ENCODE peak calls at places on chromosomes 13 and 19, in nine cellular contexts. M is heart right ventricle; K is left lung; F is cardiac muscle cell; S is brain microvascular endothelial cell; R is lung; O is H9; D is CD4-positive, alpha-beta T cell; B is CD8-positive, alpha-beta T cell. V is an unnamed sample.
A peak's percentile ranks its signal among the peaks of the same experiment; 100 is the strongest.

GRCh38 chr19:44869728-44870470 is 21.2 kb upstream of the TOMM40 start:
- DNase-seq in M (no peak), K (no peak), F (peak; percentile 94), S (peak; percentile 94), R (no peak), O (no peak), D (no peak), B (no peak), V (no peak)

GRCh38 chr19:18366027-18366435 is 19.9 kb upstream of the GDF15 start:
- DNase-seq in M (no peak), K (no peak), F (no peak), S (no peak), R (no peak), O (no peak), D (no peak), B (no peak), V (no peak)

GRCh38 chr13:26022538-26023292 is 29.1 kb downstream of the SHISA2 start:
- DNase-seq in M (peak; percentile 81), K (peak; percentile 86), F (peak; percentile 67), S (peak; percentile 78), R (peak; percentile 85), O (no peak), D (no peak), B (no peak), V (no peak)

GRCh38 chr13:23087884-23088283 is 92.9 kb upstream of the SGCG start:
- DNase-seq in M (no peak), K (no peak), F (peak; percentile 33), S (peak; percentile 4), R (no peak), O (peak; percentile 53), D (no peak), B (no peak), V (no peak)

GRCh38 chr19:44847144-44848035 is 1.3 kb downstream of the NECTIN2 start:
- DNase-seq in M (peak; percentile 74), K (peak; percentile 91), F (peak; percentile 71), S (peak; percentile 60), R (peak; percentile 78), O (peak; percentile 81), D (no peak), B (no peak), V (peak; percentile 65)

GRCh38 chr13:29140277-29140676 is 320.1 kb downstream of the MTUS2 start:
- DNase-seq in M (no peak), K (no peak), F (peak; percentile 36), S (no peak), R (no peak), O (no peak), D (no peak), B (no peak), V (no peak)

GRCh38 chr13:98447881-98448641 is 128.8 kb downstream of the STK24 start:
- DNase-seq in M (peak; percentile 60), K (no peak), F (peak; percentile 12), S (no peak), R (no peak), O (peak; percentile 76), D (no peak), B (no peak), V (no peak)

GRCh38 chr13:48234652-48235099 is 1.7 kb downstream of the ITM2B start:
- DNase-seq in M (no peak), K (no peak), F (no peak), S (no peak), R (no peak), O (no peak), D (no peak), B (no peak), V (no peak)

GRCh38 chr19:679418-680286 is 3.5 kb downstream of the FSTL3 start:
- DNase-seq in M (peak; percentile 77), K (peak; percentile 89), F (peak; percentile 89), S (no peak), R (peak; percentile 56), O (peak; percentile 64), D (no peak), B (peak; percentile 47), V (no peak)

GRCh38 chr13:98813993-98814392 is 61.5 kb upstream of the SLC15A1 start:
- DNase-seq in M (no peak), K (no peak), F (no peak), S (no peak), R (no peak), O (no peak), D (no peak), B (no peak), V (no peak)

GRCh38 chr13:100597253-100597652 is 8.7 kb upstream of the GGACT start:
- DNase-seq in M (no peak), K (no peak), F (no peak), S (peak; percentile 24), R (no peak), O (no peak), D (no peak), B (no peak), V (no peak)

GRCh38 chr19:33098023-33098652 is 17.2 kb downstream of the GPATCH1 start:
- DNase-seq in M (no peak), K (no peak), F (no peak), S (no peak), R (no peak), O (no peak), D (no peak), B (no peak), V (no peak)

GRCh38 chr13:23467048-23467931 is 33.8 kb upstream of the SACS start:
- DNase-seq in M (no peak), K (no peak), F (no peak), S (no peak), R (no peak), O (no peak), D (no peak), B (no peak), V (no peak)

GRCh38 chr19:54444737-54445136 is 4.3 kb upstream of the LENG8 start:
- DNase-seq in M (no peak), K (no peak), F (no peak), S (no peak), R (no peak), O (no peak), D (no peak), B (no peak), V (no peak)

GRCh38 chr13:112729408-112729807 is 39.6 kb downstream of the ATP11A start:
- DNase-seq in M (peak; percentile 70), K (no peak), F (peak; percentile 56), S (no peak), R (no peak), O (peak; percentile 23), D (no peak), B (no peak), V (peak; percentile 40)

DNA sequence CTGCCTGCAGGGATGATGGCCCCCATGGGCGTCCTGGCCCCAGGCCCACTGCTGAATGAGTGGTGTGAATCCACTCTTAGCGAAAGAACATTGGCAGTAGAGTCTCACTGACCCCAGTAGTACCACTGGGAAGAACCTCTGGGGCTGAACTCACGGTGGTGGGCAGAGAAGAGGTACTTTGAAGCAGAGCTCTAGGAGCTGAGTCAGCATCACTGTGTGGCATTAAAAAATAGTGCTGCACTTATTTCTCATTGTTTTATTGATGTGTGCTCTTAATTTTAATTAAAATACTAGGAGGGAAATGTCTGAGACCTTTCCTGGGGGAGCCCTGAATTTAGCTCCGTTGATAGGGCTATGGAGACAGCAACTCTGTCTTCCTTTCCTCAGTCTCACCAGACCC is 61.3 kb downstream of the CBY2 start:
- DNase-seq in M (no peak), K (no peak), F (no peak), S (no peak), R (no peak), O (no peak), D (no peak), B (no peak), V (no peak)
- H3K27me3 ChIP-seq in M (no peaks in the 10 kb centered on the region), K (no peaks in the 10 kb centered on the region), F (no peaks in the 10 kb centered on the region), S (no peaks in the 10 kb centered on the region), R (no peaks in the 10 kb centered on the region), O (no peaks in the 10 kb centered on the region), D (no peaks in the 10 kb centered on the region), B (no peaks in the 10 kb centered on the region), V (no peaks in the 10 kb centered on the region)

GRCh38 chr19:56671613-56671994 is at the start of gene ZNF835:
- DNase-seq in M (peak; percentile 99), K (peak; percentile 96), F (peak; percentile 53), S (peak; percentile 40), R (peak; percentile 92), O (no peak), D (peak; percentile 78), B (peak; percentile 85), V (no peak)
- TF ChIP-seq CTCF in M (no peak), K (no peak), F (no peak), S (no peak), R (peak; percentile 4), O (no peak), D (no peak), B (no peak), V (no peak)

DNA sequence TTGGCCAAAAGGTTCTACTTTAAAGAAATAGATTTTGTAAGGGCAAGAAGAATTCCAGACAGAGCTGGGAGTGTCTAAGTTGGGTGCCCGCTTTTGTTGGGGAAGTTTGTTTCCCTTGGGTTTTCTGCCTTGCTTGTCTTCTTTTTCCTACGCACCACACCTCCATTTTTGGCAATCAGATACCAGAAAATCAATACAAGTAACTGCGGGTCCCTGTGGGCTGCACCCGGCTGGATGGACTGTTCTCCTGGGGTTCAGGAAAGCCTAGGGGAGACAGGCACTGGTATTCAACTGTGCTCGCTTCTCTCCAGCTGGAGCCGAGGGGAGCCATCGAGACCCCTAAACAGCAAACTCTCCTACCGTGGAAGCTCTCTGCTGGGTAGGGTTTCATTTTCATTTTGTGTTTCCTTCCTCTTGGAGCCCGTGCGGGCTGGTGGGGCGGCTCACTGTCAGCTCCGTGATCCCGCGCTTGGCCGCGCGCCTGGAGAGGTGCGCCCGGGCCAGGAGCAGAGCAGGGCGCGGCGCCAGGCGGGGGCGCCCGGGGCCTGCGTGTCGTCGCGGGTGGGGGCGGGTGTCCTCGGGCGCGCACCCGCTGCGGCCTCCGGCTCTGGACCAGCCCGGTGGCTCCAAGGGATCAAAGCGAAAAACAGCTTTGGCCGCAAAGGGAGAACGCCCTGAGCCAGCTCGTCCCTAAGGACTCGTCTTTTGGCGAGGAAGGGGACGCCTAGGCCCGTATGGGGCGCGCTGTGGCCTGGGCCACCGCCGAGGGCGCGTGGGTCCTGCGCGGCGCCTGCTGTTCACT is 347.2 kb downstream of the ZNF536 start:
- DNase-seq in M (peak; percentile 84), K (no peak), F (peak; percentile 52), S (no peak), R (no peak), O (peak; percentile 41), D (no peak), B (no peak), V (no peak)
- H3K27ac ChIP-seq in M (peak overlapping the region; percentile 77), K (peak overlapping the region; percentile 66), F (no peak overlapping the region), S (no peak overlapping the region), R (peak overlapping the region; percentile 71), O (no peak overlapping the region), D (no peak overlapping the region), B (no peak overlapping the region), V (no peak overlapping the region)

DNA sequence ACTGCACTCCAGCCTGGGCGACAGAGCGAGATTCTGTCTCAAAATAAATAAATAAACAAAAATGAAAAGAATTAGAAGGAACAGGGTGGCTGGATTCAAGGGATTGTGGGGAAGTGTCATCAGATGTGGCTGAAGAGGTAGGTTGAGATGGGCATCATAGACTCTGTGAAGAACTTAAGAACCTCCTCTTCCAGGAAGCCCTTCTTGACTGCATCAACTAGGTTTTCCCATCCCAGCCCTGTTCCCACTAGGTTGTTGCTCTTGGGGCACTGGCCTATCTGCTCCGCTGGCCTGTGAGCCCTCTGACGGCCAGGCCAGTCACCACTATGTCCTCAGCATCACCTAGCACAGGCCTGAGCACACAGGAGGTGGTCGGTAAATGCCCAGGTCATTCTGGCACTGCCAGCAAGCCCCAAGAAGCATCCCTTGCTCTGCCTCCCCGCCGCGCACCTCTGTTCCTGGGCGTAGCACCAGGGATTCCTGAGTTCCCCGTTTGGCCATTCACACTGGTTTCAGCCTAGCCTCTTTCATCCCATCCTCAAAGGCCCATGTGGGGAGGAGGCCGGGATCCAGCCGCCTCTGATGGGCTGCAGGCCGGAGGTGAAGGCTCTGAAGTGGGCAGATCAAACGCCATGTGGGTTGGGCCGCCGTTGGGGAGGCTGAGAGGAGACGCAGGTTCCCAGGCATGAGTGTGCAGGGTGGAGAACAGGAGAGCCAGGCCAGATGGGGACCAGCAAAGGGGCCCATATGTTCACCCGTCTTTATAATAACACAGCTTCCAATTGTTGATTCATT is 27.6 kb upstream of the SLC1A5 start:
- DNase-seq in M (no peak), K (no peak), F (no peak), S (no peak), R (no peak), O (no peak), D (no peak), B (no peak), V (no peak)
- H3K27me3 ChIP-seq in M (no peaks in the 10 kb centered on the region), K (no peaks in the 10 kb centered on the region), F (no peaks in the 10 kb centered on the region), S (no peaks in the 10 kb centered on the region), R (no peaks in the 10 kb centered on the region), O (no peaks in the 10 kb centered on the region), D (no peaks in the 10 kb centered on the region), B (no peaks in the 10 kb centered on the region), V (no peaks in the 10 kb centered on the region)

V was measured in RWPE2.